ENCODE peak calls at places on chromosomes 4 and X, in seven cellular contexts. D, L, G, F, N, K and B are unnamed samples.

GRCh38 chrX:25300994-25301393 is 285.2 kb upstream of the ARX start:
- DNase-seq in D (no peak), L (no peak), G (no peak), F (no peak), N (no peak), K (no peak), B (no peak)

GRCh38 chr4:184287697-184288255 is 70.1 kb upstream of the ENPP6 start:
- DNase-seq in D (no peak), L (no peak), G (peak; percentile 51), F (no peak), N (no peak), K (peak; percentile 73), B (no peak)

GRCh38 chr4:85760521-85760920 is 285.6 kb downstream of the ARHGAP24 start:
- DNase-seq in D (no peak), L (no peak), G (no peak), F (no peak), N (no peak), K (no peak), B (no peak)

GRCh38 chr4:98522603-98523395 is 135.6 kb downstream of the TSPAN5 start:
- DNase-seq in D (no peak), L (no peak), G (no peak), F (peak; percentile 87), N (peak; percentile 36), K (peak; percentile 74), B (no peak)

GRCh38 chr4:7868430-7868775 is 71.3 kb downstream of the AFAP1 start:
- DNase-seq in D (no peak), L (peak; percentile 36), G (no peak), F (no peak), N (no peak), K (no peak), B (no peak)

GRCh38 chrX:107674480-107675364 is 46.4 kb downstream of the PRPS1 start:
- DNase-seq in D (no peak), L (peak; percentile 95), G (peak; percentile 70), F (no peak), N (no peak), K (no peak), B (no peak)

GRCh38 chr4:6001965-6002833 is 16.0 kb downstream of the C4orf50 start:
- DNase-seq in D (no peak), L (no peak), G (no peak), F (no peak), N (no peak), K (no peak), B (no peak)

GRCh38 chrX:140712413-140713173 is 3.0 kb downstream of the LINC00632 start:
- DNase-seq in D (peak; percentile 62), L (peak; percentile 67), G (no peak), F (no peak), N (peak; percentile 48), K (peak; percentile 46), B (peak; percentile 73)

GRCh38 chr4:55729306-55730142 is 90.1 kb upstream of the EXOC1L start:
- DNase-seq in D (no peak), L (no peak), G (no peak), F (no peak), N (no peak), K (no peak), B (peak; percentile 29)

GRCh38 chr4:47413515-47413914 is 50.0 kb downstream of the COMMD8 start:
- DNase-seq in D (no peak), L (no peak), G (no peak), F (no peak), N (no peak), K (no peak), B (no peak)

GRCh38 chr4:57437649-57438048 is 327.5 kb upstream of the IGFBP7 start:
- DNase-seq in D (no peak), L (no peak), G (no peak), F (no peak), N (no peak), K (peak; percentile 23), B (no peak)

GRCh38 chr4:150816491-150816890 is 198.6 kb downstream of the LRBA start:
- DNase-seq in D (no peak), L (no peak), G (no peak), F (no peak), N (no peak), K (no peak), B (no peak)

GRCh38 chr4:87042986-87043820 is 108.4 kb downstream of the AFF1 start:
- DNase-seq in D (no peak), L (no peak), G (no peak), F (no peak), N (no peak), K (no peak), B (peak; percentile 32)

GRCh38 chr4:173509031-173510001 is 20.7 kb downstream of the HAND2 start:
- DNase-seq in D (peak; percentile 44), L (peak; percentile 87), G (peak; percentile 83), F (no peak), N (peak; percentile 62), K (no peak), B (no peak)

GRCh38 chr4:129453524-129453923 is 357.6 kb downstream of the C4orf33 start:
- DNase-seq in D (no peak), L (no peak), G (no peak), F (no peak), N (no peak), K (no peak), B (no peak)
- H3K4me3 ChIP-seq in D (no peak overlapping the region), L (no peak overlapping the region), G (no peak overlapping the region), F (no peak overlapping the region), N (no peak overlapping the region), K (no peak overlapping the region), B (no peak overlapping the region)

DNA sequence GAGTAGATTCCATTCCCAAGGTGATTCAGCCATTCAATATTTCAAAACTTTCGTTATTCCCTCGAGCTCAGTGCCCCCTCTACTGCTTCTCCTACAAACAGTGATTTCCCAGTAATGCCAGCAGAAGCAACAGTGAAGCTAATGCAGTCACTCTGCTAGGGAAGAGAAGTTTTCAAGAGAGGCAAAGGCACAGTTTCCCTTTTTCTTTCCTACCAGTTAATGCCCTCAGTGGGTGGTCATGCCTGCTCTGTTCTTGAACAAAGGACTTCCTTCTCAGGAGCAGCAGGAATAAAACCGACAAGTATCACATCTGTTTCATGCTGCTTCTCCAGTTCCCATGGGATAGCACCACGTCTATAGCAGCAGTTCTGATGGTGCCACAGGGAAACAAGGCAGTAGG is 317.2 kb downstream of the TENM3 start:
- DNase-seq in D (no peak), L (no peak), G (no peak), F (no peak), N (no peak), K (no peak), B (peak; percentile 91)
- H3K4me3 ChIP-seq in D (no peak overlapping the region), L (no peak overlapping the region), G (no peak overlapping the region), F (no peak overlapping the region), N (no peak overlapping the region), K (no peak overlapping the region), B (peak overlapping the region; percentile 46)

GRCh38 chr4:68744368-68744767 is 71.4 kb upstream of the UGT2B10 start:
- DNase-seq in D (no peak), L (no peak), G (no peak), F (no peak), N (no peak), K (no peak), B (no peak)
- H3K4me3 ChIP-seq in D (no peak overlapping the region), L (no peak overlapping the region), G (no peak overlapping the region), F (no peak overlapping the region), N (no peak overlapping the region), K (no peak overlapping the region), B (no peak overlapping the region)

GRCh38 chrX:104018126-104018525 is 4.6 kb upstream of the H2BW1 start:
- DNase-seq in D (no peak), L (no peak), G (no peak), F (no peak), N (no peak), K (no peak), B (no peak)

GRCh38 chrX:104008831-104009230 is 4.7 kb downstream of the H2BW1 start:
- DNase-seq in D (no peak), L (no peak), G (no peak), F (no peak), N (no peak), K (no peak), B (no peak)

GRCh38 chrX:104013158-104013557 is 350 bp downstream of the H2BW1 start:
- DNase-seq in D (no peak), L (no peak), G (no peak), F (no peak), N (no peak), K (no peak), B (no peak)

DNA sequence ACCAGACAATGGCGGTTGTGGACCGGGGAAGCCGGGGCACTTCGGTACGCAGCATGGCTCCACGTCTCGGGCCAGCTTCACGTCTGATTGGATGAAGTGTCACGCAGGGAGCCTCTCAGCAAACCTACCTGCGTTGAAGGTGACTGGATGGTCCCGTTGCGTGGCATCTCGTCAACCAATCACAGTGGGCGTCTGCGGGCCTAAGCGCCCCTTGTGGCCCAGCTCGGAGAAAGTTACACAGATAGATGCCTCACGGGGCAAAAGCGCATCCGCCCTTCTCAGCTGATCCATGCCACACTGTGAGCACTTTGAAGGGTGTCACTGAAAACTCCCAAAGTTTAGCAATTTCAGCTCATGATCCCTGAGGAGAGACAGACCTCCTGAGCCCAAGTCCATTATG is at the start of gene H2BW1:
- DNase-seq in D (no peak), L (no peak), G (no peak), F (no peak), N (no peak), K (no peak), B (no peak)
- H3K4me3 ChIP-seq in D (no peak within 1 kb of the TSS), L (no peak within 1 kb of the TSS), G (no peak within 1 kb of the TSS), F (no peak within 1 kb of the TSS), N (no peak within 1 kb of the TSS), K (no peak within 1 kb of the TSS), B (no peak within 1 kb of the TSS)

GRCh38 chrX:153487590-153488071 is 7.1 kb upstream of the BGN start:
- DNase-seq in D (no peak), L (no peak), G (no peak), F (no peak), N (peak; percentile 86), K (no peak), B (no peak)

GRCh38 chrX:153485396-153486080 is 9.2 kb upstream of the BGN start:
- DNase-seq in D (no peak), L (no peak), G (no peak), F (no peak), N (no peak), K (no peak), B (peak; percentile 59)

GRCh38 chrX:153490217-153490616 is 4.6 kb upstream of the BGN start:
- DNase-seq in D (no peak), L (no peak), G (no peak), F (no peak), N (peak; percentile 53), K (peak; percentile 38), B (no peak)

GRCh38 chrX:153486163-153486562 is 8.6 kb upstream of the BGN start:
- DNase-seq in D (no peak), L (no peak), G (no peak), F (no peak), N (no peak), K (no peak), B (no peak)

GRCh38 chrX:153488231-153488914 is 6.4 kb upstream of the BGN start:
- DNase-seq in D (no peak), L (no peak), G (no peak), F (no peak), N (peak; percentile 84), K (no peak), B (peak; percentile 17)
- H3K4me3 ChIP-seq in D (no peak overlapping the region), L (no peak overlapping the region), G (no peak overlapping the region), F (no peak overlapping the region), N (no peak overlapping the region), K (no peak overlapping the region), B (no peak overlapping the region)

DNA sequence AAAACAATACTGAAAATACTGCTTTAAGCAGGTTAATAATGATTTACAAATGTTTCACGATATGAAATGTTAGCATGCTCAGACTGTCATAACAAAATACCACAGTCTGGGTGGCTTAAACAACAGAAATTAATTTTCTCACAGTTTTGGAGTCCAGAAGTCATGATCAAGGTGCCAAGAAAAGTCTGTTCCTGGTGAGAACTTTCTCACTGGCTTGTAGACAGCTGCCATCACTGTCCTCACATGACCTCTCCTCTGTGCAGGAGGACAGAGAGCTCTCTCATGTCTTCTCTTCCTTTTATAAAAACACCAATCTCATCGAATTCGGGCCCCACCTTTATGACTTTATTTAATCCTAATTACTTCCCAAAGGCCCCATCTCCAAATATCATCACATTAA is 426.7 kb downstream of the KLHL13 start:
- DNase-seq in D (no peak), L (no peak), G (no peak), F (no peak), N (no peak), K (no peak), B (no peak)
- H3K4me3 ChIP-seq in D (no peak overlapping the region), L (no peak overlapping the region), G (no peak overlapping the region), F (no peak overlapping the region), N (no peak overlapping the region), K (no peak overlapping the region), B (no peak overlapping the region)